ENCODE peak calls at places on chromosomes 5 and 9, in seven cellular contexts. One of them, this sample, is unnamed.

GRCh38 chr9:128027166-128027539 is 40.0 kb downstream of the NAIF1 start:
- DNase-seq in AG09309: no peak
- DNase-seq in lower lobe of right lung: no peak
- DNase-seq in cardiac muscle cell: peak; percentile 76
- DNase-seq in fibroblast of pulmonary artery: peak; percentile 85
- DNase-seq in Peyer's patch: no peak
- DNase-seq in GM12864: no peak
- DNase-seq in this sample: no peak

GRCh38 chr5:151153766-151154272 is 3.8 kb downstream of the ANXA6 start:
- DNase-seq in AG09309: no peak
- DNase-seq in lower lobe of right lung: no peak
- DNase-seq in cardiac muscle cell: no peak
- DNase-seq in fibroblast of pulmonary artery: no peak
- DNase-seq in Peyer's patch: no peak
- DNase-seq in GM12864: no peak
- DNase-seq in this sample: peak; percentile 59

GRCh38 chr5:124343451-124343867 is 403.0 kb downstream of the ZNF608 start:
- DNase-seq in AG09309: peak; percentile 18
- DNase-seq in lower lobe of right lung: no peak
- DNase-seq in cardiac muscle cell: peak; percentile 91
- DNase-seq in fibroblast of pulmonary artery: peak; percentile 76
- DNase-seq in Peyer's patch: no peak
- DNase-seq in GM12864: no peak
- DNase-seq in this sample: no peak

GRCh38 chr9:84170521-84171141 is 169.9 kb downstream of the SLC28A3 start:
- DNase-seq in AG09309: peak; percentile 91
- DNase-seq in lower lobe of right lung: peak; percentile 69
- DNase-seq in cardiac muscle cell: peak; percentile 98
- DNase-seq in fibroblast of pulmonary artery: peak; percentile 97
- DNase-seq in Peyer's patch: peak; percentile 72
- DNase-seq in GM12864: no peak
- DNase-seq in this sample: no peak

GRCh38 chr5:32263683-32264082 is 49.1 kb downstream of the MTMR12 start:
- DNase-seq in AG09309: no peak
- DNase-seq in lower lobe of right lung: no peak
- DNase-seq in cardiac muscle cell: no peak
- DNase-seq in fibroblast of pulmonary artery: no peak
- DNase-seq in Peyer's patch: no peak
- DNase-seq in GM12864: no peak
- DNase-seq in this sample: no peak

GRCh38 chr5:141636413-141637265 is at the start of the genes HDAC3 and RELL2:
- DNase-seq in AG09309: peak; percentile 40
- DNase-seq in lower lobe of right lung: peak; percentile 95
- DNase-seq in cardiac muscle cell: peak; percentile 92
- DNase-seq in fibroblast of pulmonary artery: peak; percentile 91
- DNase-seq in Peyer's patch: peak; percentile 98
- DNase-seq in GM12864: no peak
- DNase-seq in this sample: peak; percentile 94

GRCh38 chr5:157744055-157745011 is 821 bp downstream of the LSM11 start:
- DNase-seq in AG09309: no peak
- DNase-seq in lower lobe of right lung: peak; percentile 64
- DNase-seq in cardiac muscle cell: no peak
- DNase-seq in fibroblast of pulmonary artery: no peak
- DNase-seq in Peyer's patch: no peak
- DNase-seq in GM12864: no peak
- DNase-seq in this sample: peak; percentile 56

GRCh38 chr5:129400395-129400983 is 59.6 kb upstream of the ADAMTS19 start:
- DNase-seq in AG09309: no peak
- DNase-seq in lower lobe of right lung: no peak
- DNase-seq in cardiac muscle cell: peak; percentile 25
- DNase-seq in fibroblast of pulmonary artery: peak; percentile 31
- DNase-seq in Peyer's patch: no peak
- DNase-seq in GM12864: no peak
- DNase-seq in this sample: no peak

GRCh38 chr5:147208134-147208533 is 26.7 kb upstream of the STK32A start:
- DNase-seq in AG09309: no peak
- DNase-seq in lower lobe of right lung: no peak
- DNase-seq in cardiac muscle cell: peak; percentile 13
- DNase-seq in fibroblast of pulmonary artery: peak; percentile 22
- DNase-seq in Peyer's patch: no peak
- DNase-seq in GM12864: no peak
- DNase-seq in this sample: no peak

GRCh38 chr5:152514827-152515397 is 109.8 kb upstream of the NMUR2 start:
- DNase-seq in AG09309: no peak
- DNase-seq in lower lobe of right lung: no peak
- DNase-seq in cardiac muscle cell: peak; percentile 24
- DNase-seq in fibroblast of pulmonary artery: peak; percentile 32
- DNase-seq in Peyer's patch: no peak
- DNase-seq in GM12864: no peak
- DNase-seq in this sample: no peak
- TF ChIP-seq CTCF in AG09309: peak; percentile 34
- TF ChIP-seq CTCF in lower lobe of right lung: peak; percentile 35
- TF ChIP-seq CTCF in cardiac muscle cell: peak; percentile 48
- TF ChIP-seq CTCF in fibroblast of pulmonary artery: peak; percentile 42
- TF ChIP-seq CTCF in Peyer's patch: peak; percentile 13
- TF ChIP-seq CTCF in GM12864: peak; percentile 39
- TF ChIP-seq CTCF in this sample: peak; percentile 49

DNA sequence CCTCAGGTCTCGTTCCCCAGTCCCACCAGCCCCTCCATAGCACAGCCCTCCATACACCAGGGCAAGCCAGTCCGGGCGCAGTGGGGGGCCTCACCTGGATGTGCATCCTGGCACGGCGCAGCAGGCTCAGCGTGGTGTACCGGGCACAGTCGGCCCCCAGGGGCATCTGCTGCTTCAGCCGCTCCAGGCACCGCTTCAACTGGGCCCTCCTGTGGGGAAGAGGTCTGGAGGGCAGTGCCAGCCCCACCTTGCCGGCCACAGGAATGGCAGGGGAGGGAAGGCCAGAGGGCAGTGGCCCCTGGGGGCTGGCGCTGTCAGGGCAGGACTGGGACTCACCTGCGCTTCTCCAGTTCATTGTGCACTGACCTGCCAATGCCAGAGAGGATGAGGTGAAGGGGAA is 1.4 kb downstream of the MXD3 start:
- DNase-seq in AG09309: no peak
- DNase-seq in lower lobe of right lung: no peak
- DNase-seq in cardiac muscle cell: no peak
- DNase-seq in fibroblast of pulmonary artery: no peak
- DNase-seq in Peyer's patch: no peak
- DNase-seq in GM12864: no peak
- DNase-seq in this sample: no peak
- H3K4me3 ChIP-seq in AG09309: peak overlapping the region; percentile 63
- H3K4me3 ChIP-seq in lower lobe of right lung: no peak overlapping the region
- H3K4me3 ChIP-seq in cardiac muscle cell: no peak overlapping the region
- H3K4me3 ChIP-seq in fibroblast of pulmonary artery: peak overlapping the region; percentile 63
- H3K4me3 ChIP-seq in Peyer's patch: no peak overlapping the region
- H3K4me3 ChIP-seq in GM12864: peak overlapping the region; percentile 77
- H3K4me3 ChIP-seq in this sample: no peak overlapping the region

GRCh38 chr9:133717113-133718031 is 20.8 kb downstream of the SARDH start:
- DNase-seq in AG09309: no peak
- DNase-seq in lower lobe of right lung: no peak
- DNase-seq in cardiac muscle cell: no peak
- DNase-seq in fibroblast of pulmonary artery: no peak
- DNase-seq in Peyer's patch: no peak
- DNase-seq in GM12864: no peak
- DNase-seq in this sample: no peak

GRCh38 chr9:133716564-133717112 is 21.5 kb downstream of the SARDH start:
- DNase-seq in AG09309: no peak
- DNase-seq in lower lobe of right lung: no peak
- DNase-seq in cardiac muscle cell: peak; percentile 85
- DNase-seq in fibroblast of pulmonary artery: peak; percentile 38
- DNase-seq in Peyer's patch: no peak
- DNase-seq in GM12864: no peak
- DNase-seq in this sample: no peak

GRCh38 chr9:133715295-133715865 is 22.8 kb downstream of the SARDH start:
- DNase-seq in AG09309: no peak
- DNase-seq in lower lobe of right lung: no peak
- DNase-seq in cardiac muscle cell: peak; percentile 92
- DNase-seq in fibroblast of pulmonary artery: peak; percentile 83
- DNase-seq in Peyer's patch: no peak
- DNase-seq in GM12864: no peak
- DNase-seq in this sample: no peak

GRCh38 chr9:133714606-133715294 is 23.4 kb downstream of the SARDH start:
- DNase-seq in AG09309: no peak
- DNase-seq in lower lobe of right lung: peak; percentile 45
- DNase-seq in cardiac muscle cell: peak; percentile 97
- DNase-seq in fibroblast of pulmonary artery: peak; percentile 95
- DNase-seq in Peyer's patch: no peak
- DNase-seq in GM12864: no peak
- DNase-seq in this sample: no peak

GRCh38 chr9:133715866-133716563 is 22.1 kb downstream of the SARDH start:
- DNase-seq in AG09309: no peak
- DNase-seq in lower lobe of right lung: no peak
- DNase-seq in cardiac muscle cell: peak; percentile 66
- DNase-seq in fibroblast of pulmonary artery: peak; percentile 54
- DNase-seq in Peyer's patch: no peak
- DNase-seq in GM12864: no peak
- DNase-seq in this sample: no peak
- TF ChIP-seq CTCF in AG09309: peak; percentile 26
- TF ChIP-seq CTCF in lower lobe of right lung: peak; percentile 36
- TF ChIP-seq CTCF in cardiac muscle cell: peak; percentile 62
- TF ChIP-seq CTCF in fibroblast of pulmonary artery: peak; percentile 55
- TF ChIP-seq CTCF in Peyer's patch: no peak
- TF ChIP-seq CTCF in GM12864: peak; percentile 37
- TF ChIP-seq CTCF in this sample: peak; percentile 59

GRCh38 chr5:78009937-78010527 is 233.9 kb upstream of the TBCA start:
- DNase-seq in AG09309: peak; percentile 72
- DNase-seq in lower lobe of right lung: no peak
- DNase-seq in cardiac muscle cell: peak; percentile 87
- DNase-seq in fibroblast of pulmonary artery: peak; percentile 80
- DNase-seq in Peyer's patch: no peak
- DNase-seq in GM12864: no peak
- DNase-seq in this sample: no peak
- H3K4me3 ChIP-seq in AG09309: peak overlapping the region; percentile 2
- H3K4me3 ChIP-seq in lower lobe of right lung: no peak overlapping the region
- H3K4me3 ChIP-seq in cardiac muscle cell: no peak overlapping the region
- H3K4me3 ChIP-seq in fibroblast of pulmonary artery: peak overlapping the region; percentile 15
- H3K4me3 ChIP-seq in Peyer's patch: no peak overlapping the region
- H3K4me3 ChIP-seq in GM12864: no peak overlapping the region
- H3K4me3 ChIP-seq in this sample: no peak overlapping the region

DNA sequence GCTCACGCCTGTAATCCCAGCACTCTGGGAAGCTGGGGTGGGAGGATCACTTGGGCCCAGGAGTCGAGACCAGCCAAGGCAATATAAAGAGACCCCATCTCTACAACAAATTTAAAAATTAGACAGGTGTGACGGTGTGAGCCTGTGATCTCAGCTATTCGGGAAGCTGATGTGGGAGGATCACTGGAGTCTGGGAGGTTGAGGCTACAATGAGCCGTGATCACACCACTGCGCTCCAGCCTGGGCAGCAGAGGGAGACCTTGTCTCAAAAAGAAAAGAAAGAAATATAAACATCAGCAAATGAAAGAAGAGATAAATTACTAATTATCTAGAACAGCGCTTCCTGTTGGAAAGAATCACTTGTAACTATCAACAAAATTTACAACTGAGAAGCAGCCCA is 105.0 kb downstream of the MAPKAP1 start:
- DNase-seq in AG09309: no peak
- DNase-seq in lower lobe of right lung: no peak
- DNase-seq in cardiac muscle cell: no peak
- DNase-seq in fibroblast of pulmonary artery: no peak
- DNase-seq in Peyer's patch: no peak
- DNase-seq in GM12864: no peak
- DNase-seq in this sample: no peak
- TF ChIP-seq CTCF in AG09309: peak; percentile 21
- TF ChIP-seq CTCF in lower lobe of right lung: no peak
- TF ChIP-seq CTCF in cardiac muscle cell: peak; percentile 16
- TF ChIP-seq CTCF in fibroblast of pulmonary artery: no peak
- TF ChIP-seq CTCF in Peyer's patch: no peak
- TF ChIP-seq CTCF in GM12864: no peak
- TF ChIP-seq CTCF in this sample: no peak

DNA sequence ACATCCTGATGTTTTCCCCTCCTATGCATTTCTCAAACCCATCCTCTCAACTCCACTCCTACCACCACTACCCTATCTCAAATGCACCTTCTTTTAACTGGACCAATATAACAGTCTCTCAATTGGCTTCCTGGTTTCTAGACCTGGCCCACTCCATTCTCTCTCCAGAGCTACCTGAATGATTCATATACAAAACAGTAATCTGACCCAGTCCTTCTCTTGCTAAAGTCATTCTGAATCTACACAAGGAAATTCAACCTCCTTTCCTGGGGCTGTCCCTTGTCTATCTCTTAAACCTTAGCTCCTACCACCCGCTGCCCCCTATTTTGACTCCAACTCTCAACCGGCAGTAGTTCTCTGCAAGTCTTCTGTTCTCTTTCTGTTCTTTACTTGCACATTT is 97.2 kb downstream of the PCSK1 start:
- DNase-seq in AG09309: no peak
- DNase-seq in lower lobe of right lung: no peak
- DNase-seq in cardiac muscle cell: no peak
- DNase-seq in fibroblast of pulmonary artery: no peak
- DNase-seq in Peyer's patch: no peak
- DNase-seq in GM12864: no peak
- DNase-seq in this sample: no peak
- H3K4me3 ChIP-seq in AG09309: no peak overlapping the region
- H3K4me3 ChIP-seq in lower lobe of right lung: no peak overlapping the region
- H3K4me3 ChIP-seq in cardiac muscle cell: peak overlapping the region; percentile 7
- H3K4me3 ChIP-seq in fibroblast of pulmonary artery: no peak overlapping the region
- H3K4me3 ChIP-seq in Peyer's patch: no peak overlapping the region
- H3K4me3 ChIP-seq in GM12864: no peak overlapping the region
- H3K4me3 ChIP-seq in this sample: no peak overlapping the region

GRCh38 chr9:33818832-33819500 is 2.0 kb downstream of the UBE2R2 start:
- DNase-seq in AG09309: peak; percentile 7
- DNase-seq in lower lobe of right lung: no peak
- DNase-seq in cardiac muscle cell: peak; percentile 21
- DNase-seq in fibroblast of pulmonary artery: peak; percentile 30
- DNase-seq in Peyer's patch: no peak
- DNase-seq in GM12864: no peak
- DNase-seq in this sample: no peak

GRCh38 chr9:33818167-33818831 is 1.3 kb downstream of the UBE2R2 start:
- DNase-seq in AG09309: no peak
- DNase-seq in lower lobe of right lung: no peak
- DNase-seq in cardiac muscle cell: no peak
- DNase-seq in fibroblast of pulmonary artery: no peak
- DNase-seq in Peyer's patch: no peak
- DNase-seq in GM12864: no peak
- DNase-seq in this sample: no peak

GRCh38 chr9:33815781-33816180 is 1.2 kb upstream of the UBE2R2 start:
- DNase-seq in AG09309: no peak
- DNase-seq in lower lobe of right lung: no peak
- DNase-seq in cardiac muscle cell: no peak
- DNase-seq in fibroblast of pulmonary artery: no peak
- DNase-seq in Peyer's patch: no peak
- DNase-seq in GM12864: no peak
- DNase-seq in this sample: no peak

GRCh38 chr9:33816327-33817252 is at the start of gene UBE2R2:
- DNase-seq in AG09309: peak; percentile 46
- DNase-seq in lower lobe of right lung: peak; percentile 93
- DNase-seq in cardiac muscle cell: peak; percentile 95
- DNase-seq in fibroblast of pulmonary artery: peak; percentile 93
- DNase-seq in Peyer's patch: peak; percentile 98
- DNase-seq in GM12864: peak; percentile 76
- DNase-seq in this sample: peak; percentile 97

GRCh38 chr9:33817327-33818166 is 587 bp downstream of the UBE2R2 start:
- DNase-seq in AG09309: peak; percentile 18
- DNase-seq in lower lobe of right lung: peak; percentile 74
- DNase-seq in cardiac muscle cell: peak; percentile 80
- DNase-seq in fibroblast of pulmonary artery: peak; percentile 75
- DNase-seq in Peyer's patch: peak; percentile 75
- DNase-seq in GM12864: no peak
- DNase-seq in this sample: peak; percentile 79
- TF ChIP-seq CTCF in AG09309: peak; percentile 26
- TF ChIP-seq CTCF in lower lobe of right lung: peak; percentile 26
- TF ChIP-seq CTCF in cardiac muscle cell: peak; percentile 22
- TF ChIP-seq CTCF in fibroblast of pulmonary artery: peak; percentile 29
- TF ChIP-seq CTCF in Peyer's patch: peak; percentile 35
- TF ChIP-seq CTCF in GM12864: no peak
- TF ChIP-seq CTCF in this sample: no peak